ENCODE peak calls at places on chromosomes 4 and X, in seven cellular contexts. U is activated CD4-positive, alpha-beta T cell treated with anti-CD3 and anti-CD28 coated beads, Interleukin-2, amount 50 U/mL, for 4 hours; O is HEK293T; C is kidney epithelial cell; L is kidney tubule cell; G is activated naive CD4-positive, alpha-beta T cell; M is AG04450. K is an unnamed sample.

GRCh38 chr4:15894393-15894792 is 44.1 kb downstream of the FGFBP1 start:
- DNase-seq in U (no peak), O (no peak), C (no peak), L (no peak), G (no peak), M (no peak), K (no peak)

GRCh38 chr4:104429150-104429741 is 65.4 kb downstream of the CXXC4 start:
- DNase-seq in U (no peak), O (no peak), C (no peak), L (peak), G (no peak), M (no peak), K (no peak)

GRCh38 chr4:16573181-16573580 is 325.3 kb downstream of the LDB2 start:
- DNase-seq in U (no peak), O (no peak), C (no peak), L (peak), G (no peak), M (no peak), K (peak)

GRCh38 chr4:168153596-168154440 is 61.5 kb downstream of the ANXA10 start:
- DNase-seq in U (peak), O (peak), C (no peak), L (peak), G (peak), M (peak), K (peak)

GRCh38 chr4:78645853-78646757 is 94.5 kb downstream of the ANXA3 start:
- DNase-seq in U (no peak), O (no peak), C (peak), L (peak), G (no peak), M (peak), K (peak)

GRCh38 chr4:87669373-87669772 is 19.3 kb downstream of the DMP1 start:
- DNase-seq in U (no peak), O (no peak), C (no peak), L (no peak), G (no peak), M (no peak), K (no peak)

GRCh38 chr4:54717694-54718093 is 59.9 kb downstream of the KIT start:
- DNase-seq in U (no peak), O (no peak), C (no peak), L (no peak), G (no peak), M (no peak), K (no peak)

GRCh38 chr4:8558080-8558960 is 21.9 kb upstream of the GPR78 start:
- DNase-seq in U (no peak), O (no peak), C (no peak), L (peak), G (no peak), M (no peak), K (no peak)

GRCh38 chr4:68906238-68907137 is 45.1 kb downstream of the UGT2A3 start:
- DNase-seq in U (no peak), O (no peak), C (no peak), L (peak), G (no peak), M (no peak), K (no peak)

GRCh38 chr4:147866532-147867271 is 134.8 kb downstream of the ARHGAP10 start:
- DNase-seq in U (peak), O (peak), C (peak), L (peak), G (peak), M (peak), K (peak)

GRCh38 chrX:26262121-26262523 is 46.2 kb downstream of the MAGEB5 start:
- DNase-seq in U (no peak), O (no peak), C (peak), L (peak), G (no peak), M (peak), K (peak)

GRCh38 chr4:6022607-6023288 is 4.5 kb upstream of the C4orf50 start:
- DNase-seq in U (no peak), O (no peak), C (no peak), L (no peak), G (no peak), M (no peak), K (no peak)